ENCODE peak calls at places on chromosomes 1 and 21, in nine cellular contexts. Z is astrocyte of the spinal cord, K is PC-3, X is AG10803, Y is neural crest cell, N is HL-60, J is B cell, O is ascending aorta, U is esophagus squamous epithelium. M is an unnamed sample.

GRCh38 chr1:55127827-55128343 is 87.3 kb downstream of the USP24 start:
- DNase-seq in U (no peak), O (no peak), N (no peak), K (peak; percentile 69), Y (no peak), J (peak; percentile 19), Z (peak; percentile 36), X (no peak), M (peak; percentile 56)

GRCh38 chr1:244437108-244437507 is 14.6 kb downstream of the ADSS2 start:
- DNase-seq in Z (peak; percentile 49), J (no peak), U (no peak), X (peak; percentile 42), O (no peak), Y (no peak), K (peak; percentile 41), N (no peak), M (no peak)

GRCh38 chr1:32957017-32957416 is 7.6 kb downstream of the RNF19B start:
- DNase-seq in O (no peak), U (no peak), X (no peak), K (no peak), J (no peak), N (no peak), Z (no peak), Y (no peak), M (no peak)

GRCh38 chr1:53700776-53701175 is 38.2 kb downstream of the GLIS1 start:
- DNase-seq in Z (no peak), J (no peak), X (no peak), U (no peak), Y (no peak), N (no peak), O (no peak), K (no peak), M (no peak)

GRCh38 chr1:53276902-53277281 is 38.6 kb upstream of the MAGOH start:
- DNase-seq in U (no peak), Y (no peak), O (no peak), X (no peak), Z (no peak), K (no peak), N (no peak), J (no peak), M (no peak)

GRCh38 chr1:237864338-237865244 is 26.1 kb downstream of the ZP4 start:
- DNase-seq in Z (peak; percentile 46), N (peak; percentile 14), K (peak; percentile 55), Y (peak; percentile 66), X (no peak), O (peak; percentile 69), J (no peak), U (no peak), M (peak; percentile 33)

GRCh38 chr1:201471772-201472171 is 2.8 kb upstream of the PHLDA3 start:
- DNase-seq in K (peak; percentile 95), U (no peak), X (peak; percentile 89), O (peak; percentile 81), N (no peak), Z (no peak), J (no peak), Y (no peak), M (no peak)

GRCh38 chr1:81158592-81158991 is 642.1 kb upstream of the ADGRL2 start:
- DNase-seq in O (no peak), X (peak; percentile 53), J (no peak), K (no peak), N (no peak), U (no peak), Y (no peak), Z (no peak), M (no peak)

GRCh38 chr1:218660678-218661053 is 315.5 kb downstream of the TGFB2 start:
- DNase-seq in J (no peak), U (no peak), K (peak; percentile 98), O (no peak), X (peak; percentile 72), Y (no peak), N (no peak), Z (peak; percentile 88), M (no peak)

GRCh38 chr1:237737448-237737847 is 153.3 kb downstream of the ZP4 start:
- DNase-seq in O (no peak), Z (no peak), X (no peak), U (no peak), K (no peak), J (no peak), N (no peak), Y (no peak), M (no peak)

DNA sequence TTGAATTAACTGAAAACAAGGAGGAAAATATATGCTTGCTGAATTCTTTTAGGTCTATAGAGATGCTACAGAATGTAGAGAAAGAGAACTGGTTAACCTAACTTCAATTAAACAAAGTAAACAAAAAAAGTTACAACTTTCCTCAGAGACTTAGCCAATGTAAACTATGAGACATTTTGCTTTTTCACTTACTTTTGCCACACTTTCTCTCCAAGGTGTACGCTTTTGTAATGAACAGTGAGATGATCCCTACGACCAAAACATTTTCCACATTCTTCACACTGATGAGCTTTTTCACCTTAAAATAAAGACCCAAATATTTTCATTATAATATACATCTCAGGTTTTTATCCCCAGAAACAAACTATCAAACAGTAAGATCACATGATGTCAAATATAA is 28.3 kb upstream of the ASPM start:
- DNase-seq in U (no peak), X (no peak), Y (no peak), Z (no peak), O (no peak), K (no peak), J (no peak), N (no peak), M (no peak)
- TF ChIP-seq CTCF in U (no peak), X (no peak), Y (no peak), Z (no peak), O (no peak), K (no peak), J (no peak), N (no peak), M (no peak)

DNA sequence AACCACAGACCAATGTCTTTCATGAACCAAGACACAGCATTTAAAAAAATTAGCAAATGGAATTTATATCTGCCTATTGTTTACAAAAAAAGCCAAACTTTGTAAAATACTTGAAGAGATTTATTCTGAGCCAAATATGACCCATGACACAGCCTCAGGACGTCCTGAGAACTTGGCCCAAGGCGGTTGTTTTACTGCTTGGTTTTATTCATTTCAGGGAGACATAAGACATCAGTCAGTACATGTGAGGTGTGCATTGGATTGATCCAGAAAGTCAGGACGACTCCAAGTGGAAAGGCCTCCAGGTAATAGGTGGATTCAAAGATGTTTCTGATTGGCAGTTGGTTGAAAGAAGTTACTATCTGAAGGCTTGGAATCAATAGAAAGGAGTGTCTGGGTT is 1.4 kb upstream of the POFUT2 start:
- DNase-seq in K (no peak), Z (no peak), J (no peak), U (no peak), Y (no peak), X (no peak), O (no peak), N (no peak), M (no peak)
- TF ChIP-seq CTCF in K (no peak), Z (no peak), J (no peak), U (no peak), Y (no peak), X (no peak), O (no peak), N (no peak), M (no peak)

GRCh38 chr1:117127840-117128239 is 6.3 kb upstream of the TRIM45 start:
- DNase-seq in U (no peak), O (no peak), Y (no peak), K (no peak), N (no peak), Z (no peak), X (peak; percentile 20), J (no peak), M (no peak)

GRCh38 chr1:117130526-117130925 is 9.0 kb upstream of the TRIM45 start:
- DNase-seq in O (no peak), K (no peak), Z (no peak), U (no peak), X (no peak), Y (no peak), N (no peak), J (no peak), M (no peak)

GRCh38 chr1:117123274-117123673 is 1.7 kb upstream of the TRIM45 start:
- DNase-seq in J (no peak), O (no peak), X (no peak), Z (no peak), N (no peak), U (no peak), Y (no peak), K (no peak), M (no peak)

DNA sequence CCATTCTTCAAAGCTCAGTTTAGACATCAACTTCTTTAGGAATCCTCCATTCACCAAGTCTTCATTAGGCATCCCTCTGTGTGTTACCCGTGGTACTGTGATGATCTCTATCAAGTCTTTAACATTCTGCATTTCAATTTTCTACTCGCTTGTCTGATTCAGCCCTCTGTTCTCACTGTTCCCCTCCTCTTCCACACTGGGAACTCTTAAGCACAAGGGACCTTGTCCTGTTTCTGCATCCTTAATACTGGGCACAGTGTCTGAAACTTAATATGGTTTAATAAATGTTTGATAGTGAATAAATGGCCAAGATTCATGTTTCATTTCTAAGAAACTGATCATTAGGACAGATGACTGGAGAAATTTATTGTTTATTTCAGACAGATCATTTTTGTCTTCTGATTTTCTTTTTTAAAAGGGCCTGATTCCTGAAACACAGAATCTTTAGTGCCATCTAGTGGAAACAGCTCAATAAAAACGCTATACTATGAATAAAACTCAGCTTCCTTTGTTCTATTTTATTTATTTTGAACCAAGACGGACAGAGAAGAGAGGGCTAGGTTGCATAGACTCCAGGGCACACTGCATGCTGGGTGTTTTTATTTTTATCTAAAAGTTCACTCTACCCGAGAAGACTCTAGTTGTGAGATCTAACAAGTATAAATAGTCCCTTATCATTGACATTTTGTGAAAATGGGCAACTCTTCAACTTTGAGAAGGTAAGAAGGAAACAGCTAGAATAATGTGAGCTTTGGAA is 7.0 kb upstream of the TRIM45 start:
- DNase-seq in Y (no peak), X (peak; percentile 46), O (no peak), K (peak; percentile 72), Z (peak; percentile 74), N (no peak), J (no peak), U (no peak), M (no peak)
- TF ChIP-seq CTCF in Y (peak; percentile 72), X (peak; percentile 64), O (peak; percentile 55), K (peak; percentile 78), Z (peak; percentile 49), N (no peak), J (peak; percentile 72), U (peak; percentile 41), M (peak; percentile 64)

GRCh38 chr1:113958691-113959090 is 20.6 kb upstream of the OLFML3 start:
- DNase-seq in K (no peak), Z (no peak), J (no peak), N (no peak), X (no peak), U (no peak), Y (no peak), O (no peak), M (no peak)

GRCh38 chr1:113966013-113966412 is 13.3 kb upstream of the OLFML3 start:
- DNase-seq in Y (no peak), Z (peak; percentile 20), N (no peak), U (no peak), J (no peak), X (peak; percentile 36), O (no peak), K (no peak), M (no peak)

DNA sequence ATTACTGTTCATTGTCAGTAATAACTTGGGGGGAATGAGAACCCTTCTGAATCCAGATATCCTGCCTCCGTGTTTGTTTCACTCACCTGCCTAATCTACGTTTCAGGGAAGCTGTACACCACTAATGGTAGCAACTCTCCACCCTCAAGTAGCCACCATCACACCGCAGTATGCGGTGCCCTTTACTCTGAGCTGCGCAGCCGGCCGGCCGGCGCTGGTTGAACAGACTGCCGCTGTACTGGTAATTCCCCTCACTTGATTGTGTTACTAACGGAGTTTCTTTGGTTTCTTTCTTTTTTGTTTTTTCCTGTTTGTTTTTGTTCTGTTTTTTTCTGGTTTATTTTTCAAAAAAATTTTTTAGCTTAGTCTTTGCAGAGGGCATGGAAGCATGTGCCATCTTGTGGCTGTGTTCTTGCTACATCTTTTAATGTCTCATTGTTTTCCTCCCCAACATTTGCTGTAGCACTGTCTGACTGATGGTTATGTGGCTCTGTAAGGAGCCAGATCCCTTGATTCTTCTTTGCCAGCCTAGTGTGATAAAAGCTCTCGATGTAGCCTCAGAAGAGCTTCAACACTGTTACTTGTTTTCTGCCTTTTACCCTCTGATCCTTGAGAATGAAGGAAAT is 15.9 kb upstream of the OLFML3 start:
- DNase-seq in O (no peak), J (no peak), U (no peak), Z (no peak), Y (no peak), K (no peak), X (peak; percentile 23), N (no peak), M (no peak)
- TF ChIP-seq CTCF in O (no peak), J (no peak), U (no peak), Z (peak; percentile 18), Y (peak; percentile 17), K (peak; percentile 40), X (peak; percentile 32), N (no peak), M (peak; percentile 14)